ENCODE peak calls at places on chromosomes 4 and X, in nine cellular contexts. One of them, this sample, is unnamed.

GRCh38 chr4:127284236-127284635 is 348.5 kb upstream of the INTU start:
- DNase-seq in foreskin fibroblast: no peak
- DNase-seq in OCI-LY7: no peak
- DNase-seq in sigmoid colon: no peak
- DNase-seq in cardiac fibroblast: peak
- DNase-seq in AG09309: no peak
- DNase-seq in uterus: no peak
- DNase-seq in adrenal gland: no peak
- DNase-seq in AG04449: no peak
- DNase-seq in this sample: no peak

GRCh38 chr4:75708218-75708691 is 16.1 kb upstream of the USO1 start:
- DNase-seq in OCI-LY7: no peak
- DNase-seq in uterus: no peak
- DNase-seq in sigmoid colon: no peak
- DNase-seq in AG04449: no peak
- DNase-seq in AG09309: no peak
- DNase-seq in foreskin fibroblast: no peak
- DNase-seq in cardiac fibroblast: no peak
- DNase-seq in adrenal gland: no peak
- DNase-seq in this sample: no peak

GRCh38 chrX:56219702-56220101 is 12.5 kb upstream of the KLF8 start:
- DNase-seq in sigmoid colon: no peak
- DNase-seq in uterus: no peak
- DNase-seq in adrenal gland: no peak
- DNase-seq in foreskin fibroblast: no peak
- DNase-seq in cardiac fibroblast: no peak
- DNase-seq in AG09309: no peak
- DNase-seq in OCI-LY7: no peak
- DNase-seq in AG04449: no peak
- DNase-seq in this sample: no peak

GRCh38 chr4:26858947-26859401 is 1.7 kb upstream of the STIM2 start:
- DNase-seq in OCI-LY7: peak
- DNase-seq in AG09309: no peak
- DNase-seq in foreskin fibroblast: no peak
- DNase-seq in AG04449: no peak
- DNase-seq in cardiac fibroblast: no peak
- DNase-seq in uterus: no peak
- DNase-seq in sigmoid colon: no peak
- DNase-seq in adrenal gland: no peak
- DNase-seq in this sample: no peak

GRCh38 chr4:186144596-186145569 is 40.4 kb downstream of the FAM149A start:
- DNase-seq in foreskin fibroblast: peak
- DNase-seq in uterus: peak
- DNase-seq in sigmoid colon: peak
- DNase-seq in OCI-LY7: no peak
- DNase-seq in AG09309: no peak
- DNase-seq in cardiac fibroblast: peak
- DNase-seq in adrenal gland: peak
- DNase-seq in AG04449: no peak
- DNase-seq in this sample: no peak

GRCh38 chrX:46185923-46186810 is 359.1 kb downstream of the ZNF674 start:
- DNase-seq in foreskin fibroblast: no peak
- DNase-seq in AG09309: no peak
- DNase-seq in OCI-LY7: no peak
- DNase-seq in AG04449: no peak
- DNase-seq in uterus: no peak
- DNase-seq in cardiac fibroblast: no peak
- DNase-seq in sigmoid colon: no peak
- DNase-seq in adrenal gland: no peak
- DNase-seq in this sample: no peak

GRCh38 chrX:46979340-46979739 is 67.1 kb downstream of the JADE3 start:
- DNase-seq in sigmoid colon: no peak
- DNase-seq in foreskin fibroblast: peak
- DNase-seq in cardiac fibroblast: peak
- DNase-seq in AG04449: peak
- DNase-seq in adrenal gland: no peak
- DNase-seq in uterus: no peak
- DNase-seq in OCI-LY7: no peak
- DNase-seq in AG09309: peak
- DNase-seq in this sample: no peak

GRCh38 chr4:170938588-170938987 is 848.8 kb upstream of the AADAT start:
- DNase-seq in adrenal gland: no peak
- DNase-seq in AG09309: no peak
- DNase-seq in AG04449: no peak
- DNase-seq in OCI-LY7: no peak
- DNase-seq in sigmoid colon: no peak
- DNase-seq in foreskin fibroblast: no peak
- DNase-seq in uterus: no peak
- DNase-seq in cardiac fibroblast: no peak
- DNase-seq in this sample: no peak

GRCh38 chr4:105329081-105329480 is 144.8 kb downstream of the PPA2 start:
- DNase-seq in sigmoid colon: no peak
- DNase-seq in AG09309: no peak
- DNase-seq in OCI-LY7: no peak
- DNase-seq in cardiac fibroblast: no peak
- DNase-seq in uterus: no peak
- DNase-seq in adrenal gland: no peak
- DNase-seq in AG04449: no peak
- DNase-seq in foreskin fibroblast: no peak
- DNase-seq in this sample: no peak

GRCh38 chr4:73620115-73620792 is at the start of gene RASSF6:
- DNase-seq in AG04449: no peak
- DNase-seq in OCI-LY7: peak
- DNase-seq in cardiac fibroblast: no peak
- DNase-seq in foreskin fibroblast: no peak
- DNase-seq in sigmoid colon: no peak
- DNase-seq in AG09309: no peak
- DNase-seq in adrenal gland: no peak
- DNase-seq in uterus: no peak
- DNase-seq in this sample: no peak

GRCh38 chrX:123590842-123591491 is 141.9 kb downstream of the THOC2 start:
- DNase-seq in cardiac fibroblast: peak
- DNase-seq in AG04449: no peak
- DNase-seq in adrenal gland: no peak
- DNase-seq in uterus: no peak
- DNase-seq in AG09309: no peak
- DNase-seq in sigmoid colon: no peak
- DNase-seq in OCI-LY7: no peak
- DNase-seq in foreskin fibroblast: no peak
- DNase-seq in this sample: no peak

GRCh38 chr4:88661724-88662123 is 35.9 kb downstream of the NAP1L5 start:
- DNase-seq in AG09309: peak
- DNase-seq in adrenal gland: no peak
- DNase-seq in uterus: no peak
- DNase-seq in cardiac fibroblast: peak
- DNase-seq in foreskin fibroblast: peak
- DNase-seq in sigmoid colon: no peak
- DNase-seq in AG04449: peak
- DNase-seq in OCI-LY7: no peak
- DNase-seq in this sample: peak

GRCh38 chrX:109600114-109600710 is 24.8 kb downstream of the KCNE5 start:
- DNase-seq in AG09309: no peak
- DNase-seq in OCI-LY7: no peak
- DNase-seq in adrenal gland: no peak
- DNase-seq in cardiac fibroblast: peak
- DNase-seq in AG04449: no peak
- DNase-seq in foreskin fibroblast: peak
- DNase-seq in sigmoid colon: no peak
- DNase-seq in uterus: no peak
- DNase-seq in this sample: no peak

GRCh38 chrX:140141444-140142029 is 176.2 kb upstream of the CXorf66 start:
- DNase-seq in AG04449: no peak
- DNase-seq in AG09309: no peak
- DNase-seq in sigmoid colon: no peak
- DNase-seq in OCI-LY7: peak
- DNase-seq in cardiac fibroblast: peak
- DNase-seq in foreskin fibroblast: no peak
- DNase-seq in adrenal gland: peak
- DNase-seq in uterus: no peak
- DNase-seq in this sample: no peak

GRCh38 chr4:13844740-13845139 is 217.2 kb upstream of the BOD1L1 start:
- DNase-seq in uterus: no peak
- DNase-seq in foreskin fibroblast: no peak
- DNase-seq in cardiac fibroblast: peak
- DNase-seq in sigmoid colon: no peak
- DNase-seq in OCI-LY7: no peak
- DNase-seq in AG04449: no peak
- DNase-seq in adrenal gland: no peak
- DNase-seq in AG09309: no peak
- DNase-seq in this sample: no peak

GRCh38 chr4:123158576-123158975 is 236.2 kb upstream of the NUDT6 start:
- DNase-seq in uterus: no peak
- DNase-seq in adrenal gland: no peak
- DNase-seq in sigmoid colon: no peak
- DNase-seq in foreskin fibroblast: no peak
- DNase-seq in cardiac fibroblast: no peak
- DNase-seq in AG09309: no peak
- DNase-seq in OCI-LY7: no peak
- DNase-seq in AG04449: no peak
- DNase-seq in this sample: no peak
- H3K4me3 ChIP-seq in uterus: no peak
- H3K4me3 ChIP-seq in adrenal gland: no peak
- H3K4me3 ChIP-seq in sigmoid colon: no peak
- H3K4me3 ChIP-seq in foreskin fibroblast: no peak
- H3K4me3 ChIP-seq in cardiac fibroblast: no peak
- H3K4me3 ChIP-seq in AG09309: no peak
- H3K4me3 ChIP-seq in OCI-LY7: no peak
- H3K4me3 ChIP-seq in AG04449: no peak
- H3K4me3 ChIP-seq in this sample: no peak

GRCh38 chr4:93157984-93158383 is 670.6 kb upstream of the ATOH1 start:
- DNase-seq in OCI-LY7: no peak
- DNase-seq in adrenal gland: no peak
- DNase-seq in foreskin fibroblast: no peak
- DNase-seq in cardiac fibroblast: no peak
- DNase-seq in AG04449: no peak
- DNase-seq in AG09309: no peak
- DNase-seq in sigmoid colon: no peak
- DNase-seq in uterus: no peak
- DNase-seq in this sample: no peak
- TF ChIP-seq CTCF in OCI-LY7: peak
- TF ChIP-seq CTCF in adrenal gland: no peak
- TF ChIP-seq CTCF in foreskin fibroblast: no peak
- TF ChIP-seq CTCF in cardiac fibroblast: no peak
- TF ChIP-seq CTCF in AG04449: no peak
- TF ChIP-seq CTCF in AG09309: no peak
- TF ChIP-seq CTCF in sigmoid colon: no peak
- TF ChIP-seq CTCF in uterus: no peak
- TF ChIP-seq CTCF in this sample: no peak

GRCh38 chr4:20889901-20890300 is 189.6 kb downstream of the PACRGL start:
- DNase-seq in OCI-LY7: no peak
- DNase-seq in sigmoid colon: no peak
- DNase-seq in uterus: no peak
- DNase-seq in AG04449: no peak
- DNase-seq in foreskin fibroblast: no peak
- DNase-seq in adrenal gland: no peak
- DNase-seq in cardiac fibroblast: no peak
- DNase-seq in AG09309: no peak
- DNase-seq in this sample: no peak
- H3K4me3 ChIP-seq in OCI-LY7: no peak
- H3K4me3 ChIP-seq in sigmoid colon: no peak
- H3K4me3 ChIP-seq in uterus: no peak
- H3K4me3 ChIP-seq in AG04449: no peak
- H3K4me3 ChIP-seq in foreskin fibroblast: no peak
- H3K4me3 ChIP-seq in adrenal gland: no peak
- H3K4me3 ChIP-seq in cardiac fibroblast: no peak
- H3K4me3 ChIP-seq in AG09309: no peak
- H3K4me3 ChIP-seq in this sample: no peak

DNA sequence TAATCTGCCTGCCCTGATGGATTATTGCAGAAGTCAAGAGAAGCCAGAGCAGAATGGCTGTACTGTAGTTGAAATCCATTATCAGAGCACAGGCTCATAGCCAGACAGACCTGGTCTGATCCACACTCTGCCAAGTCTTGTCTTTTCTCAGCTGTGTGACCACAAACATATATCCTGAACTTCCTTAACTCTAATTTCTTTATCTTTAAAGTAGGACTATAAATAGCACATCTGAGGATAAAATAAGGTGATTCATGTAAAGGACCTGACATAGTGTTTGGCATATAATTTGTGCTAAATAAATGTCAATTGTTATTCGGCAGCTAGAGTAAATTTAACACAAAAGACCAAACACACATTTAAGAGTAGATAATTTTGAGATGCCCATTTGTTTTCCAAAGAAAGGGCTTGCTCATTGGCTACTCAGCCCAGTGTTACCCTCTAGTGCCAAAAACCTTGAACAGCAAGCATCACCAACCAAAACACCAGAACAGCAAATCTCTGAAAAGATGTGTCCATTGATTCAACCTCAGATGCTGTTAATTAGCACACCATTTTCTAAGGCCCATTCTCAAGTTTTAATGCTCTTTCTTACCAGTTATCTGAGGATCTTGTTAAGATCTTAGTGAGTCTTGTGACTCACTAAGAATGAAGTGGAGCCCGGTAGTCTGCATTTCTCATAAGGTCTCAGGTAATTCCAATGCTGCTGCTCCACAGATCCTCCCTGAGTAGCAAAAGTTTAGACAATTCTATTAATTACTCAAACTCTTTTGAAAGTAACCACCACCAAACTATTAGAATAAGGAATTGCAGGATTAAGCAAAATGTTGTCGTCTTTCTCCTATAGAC is 108.8 kb downstream of the HHIP start:
- DNase-seq in foreskin fibroblast: peak
- DNase-seq in uterus: no peak
- DNase-seq in sigmoid colon: no peak
- DNase-seq in cardiac fibroblast: peak
- DNase-seq in AG04449: no peak
- DNase-seq in OCI-LY7: no peak
- DNase-seq in adrenal gland: no peak
- DNase-seq in AG09309: peak
- DNase-seq in this sample: no peak
- TF ChIP-seq CTCF in foreskin fibroblast: peak
- TF ChIP-seq CTCF in uterus: no peak
- TF ChIP-seq CTCF in sigmoid colon: no peak
- TF ChIP-seq CTCF in cardiac fibroblast: peak
- TF ChIP-seq CTCF in AG04449: peak
- TF ChIP-seq CTCF in OCI-LY7: peak
- TF ChIP-seq CTCF in adrenal gland: peak
- TF ChIP-seq CTCF in AG09309: peak
- TF ChIP-seq CTCF in this sample: peak

This sample was measured in HFF-Myc.